ENCODE peak calls at places on chromosome 20, in seven cellular contexts. V, N, G, E, Q, D and B are unnamed samples.

GRCh38 chr20:57398231-57398821 is 7.1 kb downstream of the RBM38 start:
- DNase-seq in E (peak), D (peak), Q (peak), G (no peak), V (no peak), N (no peak), B (no peak)

GRCh38 chr20:25012616-25013189 is 20.2 kb upstream of the APMAP start:
- DNase-seq in D (no peak), V (no peak), G (no peak), N (no peak), Q (no peak), E (no peak), B (no peak)

GRCh38 chr20:57507477-57507876 is 17.5 kb downstream of the CTCFL start:
- DNase-seq in Q (no peak), V (no peak), G (no peak), E (no peak), N (no peak), D (no peak), B (no peak)

GRCh38 chr20:64080013-64080812 is at the start of gene OPRL1:
- DNase-seq in N (no peak), V (no peak), D (no peak), G (no peak), E (no peak), Q (no peak), B (no peak)

GRCh38 chr20:576156-576555 is 32.6 kb upstream of the CSNK2A1 start:
- DNase-seq in D (no peak), E (no peak), N (no peak), G (no peak), V (no peak), Q (no peak), B (no peak)

GRCh38 chr20:48826883-48827771 is 672 bp downstream of the PREX1 start:
- DNase-seq in D (peak), N (no peak), G (no peak), E (no peak), V (no peak), Q (no peak), B (no peak)

GRCh38 chr20:6489361-6490154 is 277.9 kb upstream of the BMP2 start:
- DNase-seq in Q (no peak), D (no peak), V (no peak), G (no peak), N (peak), E (no peak), B (peak)

GRCh38 chr20:13261460-13262301 is 40.6 kb downstream of the ISM1 start:
- DNase-seq in N (peak), D (peak), Q (peak), E (peak), V (peak), G (peak), B (peak)

GRCh38 chr20:41393705-41394066 is 27.1 kb upstream of the EMILIN3 start:
- DNase-seq in E (no peak), V (no peak), N (no peak), G (no peak), D (no peak), Q (no peak), B (no peak)

GRCh38 chr20:13694420-13695150 is 55.9 kb upstream of the TASP1 start:
- DNase-seq in N (no peak), G (no peak), V (no peak), E (no peak), Q (no peak), D (no peak), B (no peak)

GRCh38 chr20:7993238-7993637 is 26.3 kb downstream of the TMX4 start:
- DNase-seq in D (no peak), E (no peak), V (no peak), G (no peak), N (no peak), Q (no peak), B (no peak)

GRCh38 chr20:32201296-32201976 is 6.1 kb downstream of the PLAGL2 start:
- DNase-seq in E (no peak), V (no peak), Q (no peak), G (no peak), N (no peak), D (no peak), B (no peak)

GRCh38 chr20:55159230-55159629 is 683.8 kb downstream of the DOK5 start:
- DNase-seq in V (no peak), D (no peak), G (no peak), E (no peak), N (no peak), Q (no peak), B (no peak)

GRCh38 chr20:17835941-17836861 is 132.4 kb downstream of the SNX5 start:
- DNase-seq in Q (peak), V (no peak), D (no peak), G (no peak), E (no peak), N (no peak), B (no peak)